ENCODE peak calls at places on chromosomes 2 and 18, in four cellular contexts. A, F, G and W are unnamed samples.

GRCh38 chr18:79523738-79524180 is 128.0 kb downstream of the NFATC1 start:
- DNase-seq in A (no peak), F (no peak), G (no peak), W (no peak)

GRCh38 chr2:64262068-64262467 is 117.8 kb upstream of the PELI1 start:
- DNase-seq in A (no peak), F (peak; percentile 58), G (peak; percentile 29), W (no peak)

GRCh38 chr2:118865106-118865505 is 17.7 kb upstream of the EN1 start:
- DNase-seq in A (peak; percentile 49), F (peak; percentile 55), G (peak; percentile 69), W (no peak)

GRCh38 chr18:34977787-34978532 is 63.3 kb upstream of the MAPRE2 start:
- DNase-seq in A (peak; percentile 49), F (peak; percentile 56), G (peak; percentile 57), W (no peak)

GRCh38 chr2:124318913-124319312 is 293.8 kb downstream of the CNTNAP5 start:
- DNase-seq in A (no peak), F (no peak), G (no peak), W (no peak)

GRCh38 chr2:59249441-59250330 is 1008.6 kb upstream of the FANCL start:
- DNase-seq in A (no peak), F (no peak), G (no peak), W (no peak)

GRCh38 chr2:64120928-64121327 is 23.3 kb downstream of the PELI1 start:
- DNase-seq in A (no peak), F (no peak), G (no peak), W (no peak)

GRCh38 chr2:143560724-143561123 is 431.5 kb downstream of the ARHGAP15 start:
- DNase-seq in A (no peak), F (no peak), G (no peak), W (no peak)

GRCh38 chr2:75647771-75648170 is 1.2 kb downstream of the MRPL19 start:
- DNase-seq in A (no peak), F (no peak), G (no peak), W (no peak)

GRCh38 chr2:11305338-11305737 is 39.1 kb downstream of the ROCK2 start:
- DNase-seq in A (no peak), F (no peak), G (no peak), W (no peak)

GRCh38 chr18:62325806-62326645 is 916 bp downstream of the TNFRSF11A start:
- DNase-seq in A (peak; percentile 14), F (no peak), G (no peak), W (no peak)

GRCh38 chr2:200252661-200253067 is 53.8 kb upstream of the SPATS2L start:
- DNase-seq in A (no peak), F (no peak), G (no peak), W (no peak)

GRCh38 chr2:26654061-26654340 is 12.8 kb upstream of the CIB4 start:
- DNase-seq in A (no peak), F (no peak), G (no peak), W (no peak)

GRCh38 chr2:240885980-240886565 is 9.9 kb downstream of the MAB21L4 start:
- DNase-seq in A (no peak), F (no peak), G (no peak), W (no peak)

GRCh38 chr2:131064589-131065232 is 28.5 kb downstream of the FAM168B start:
- DNase-seq in A (no peak), F (no peak), G (no peak), W (no peak)

GRCh38 chr2:65431417-65432226 is 777 bp downstream of the SPRED2 start:
- DNase-seq in A (peak; percentile 71), F (peak; percentile 49), G (peak; percentile 50), W (no peak)

GRCh38 chr2:51003345-51004192 is 28.4 kb downstream of the NRXN1 start:
- DNase-seq in A (no peak), F (no peak), G (no peak), W (no peak)

GRCh38 chr2:96565111-96565510 is 28.6 kb downstream of the ARID5A start:
- DNase-seq in A (no peak), F (no peak), G (peak; percentile 67), W (no peak)

GRCh38 chr2:160425794-160426193 is 67.8 kb downstream of the RBMS1 start:
- DNase-seq in A (peak; percentile 59), F (no peak), G (no peak), W (no peak)

GRCh38 chr18:36516726-36517125 is 219.2 kb downstream of the FHOD3 start:
- DNase-seq in A (no peak), F (no peak), G (no peak), W (no peak)

GRCh38 chr2:56199492-56199891 is 15.7 kb downstream of the CCDC85A start:
- DNase-seq in A (no peak), F (no peak), G (no peak), W (no peak)

GRCh38 chr2:18440141-18440605 is 120.3 kb downstream of the RDH14 start:
- DNase-seq in A (no peak), F (no peak), G (no peak), W (no peak)

GRCh38 chr2:68925298-68925885 is 27.3 kb downstream of the GKN2 start:
- DNase-seq in A (peak; percentile 62), F (peak; percentile 68), G (peak; percentile 46), W (peak; percentile 66)

GRCh38 chr2:167271941-167272340 is 383.7 kb downstream of the XIRP2 start:
- DNase-seq in A (peak; percentile 18), F (no peak), G (no peak), W (no peak)

GRCh38 chr2:152097291-152098032 is 1.4 kb downstream of the CACNB4 start:
- DNase-seq in A (peak; percentile 37), F (no peak), G (no peak), W (no peak)
- H3K27ac ChIP-seq in A (no peak overlapping the region), F (no peak overlapping the region), G (no peak overlapping the region), W (no peak overlapping the region)

GRCh38 chr2:229780856-229781773 is 66.8 kb upstream of the DNER start:
- DNase-seq in A (peak; percentile 64), F (peak; percentile 45), G (no peak), W (peak; percentile 55)

GRCh38 chr2:229777716-229778115 is 63.4 kb upstream of the DNER start:
- DNase-seq in A (no peak), F (no peak), G (no peak), W (no peak)

GRCh38 chr2:229779650-229780049 is 65.3 kb upstream of the DNER start:
- DNase-seq in A (no peak), F (no peak), G (no peak), W (no peak)

GRCh38 chr2:229774237-229774636 is 59.9 kb upstream of the DNER start:
- DNase-seq in A (no peak), F (no peak), G (no peak), W (no peak)

GRCh38 chr2:229775614-229776313 is 61.4 kb upstream of the DNER start:
- DNase-seq in A (no peak), F (no peak), G (no peak), W (no peak)
- H3K27ac ChIP-seq in A (no peak overlapping the region), F (no peak overlapping the region), G (peak overlapping the region; percentile 56), W (no peak overlapping the region)

GRCh38 chr2:209239585-209239938 is 184.3 kb upstream of the MAP2 start:
- DNase-seq in A (no peak), F (no peak), G (no peak), W (no peak)
- H3K27ac ChIP-seq in A (no peak overlapping the region), F (no peak overlapping the region), G (no peak overlapping the region), W (no peak overlapping the region)

DNA sequence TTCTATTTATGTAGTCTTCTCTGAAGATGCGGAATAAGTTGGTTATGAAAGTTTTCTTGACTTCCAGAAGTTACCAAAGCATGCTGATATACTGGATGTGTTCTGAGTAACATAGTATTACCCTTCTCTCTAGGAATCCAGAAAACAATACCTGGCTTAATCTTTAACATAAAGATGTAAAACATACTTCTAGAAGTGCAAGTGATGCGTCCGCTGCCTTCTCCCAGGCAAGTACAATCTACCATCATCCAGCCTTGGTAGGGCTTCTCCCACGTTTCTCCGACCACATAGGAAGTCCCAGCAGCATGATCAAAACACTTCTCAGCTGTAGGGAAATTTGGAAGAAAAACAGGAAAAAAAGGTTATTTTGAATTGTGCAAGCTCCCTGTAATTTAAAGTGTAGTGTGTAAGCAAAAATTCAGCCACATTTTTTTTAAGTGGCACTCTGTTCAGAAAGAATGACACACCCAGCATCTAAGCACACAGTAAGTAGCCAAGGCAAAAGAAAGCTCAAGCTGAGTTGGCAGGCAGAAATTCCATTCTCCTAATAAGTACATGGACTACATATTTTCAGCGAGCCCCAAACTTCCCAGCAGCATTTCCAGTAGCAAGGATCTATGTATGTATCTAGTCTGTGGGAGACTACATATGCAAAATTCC is 5.2 kb downstream of the FN1 start:
- DNase-seq in A (no peak), F (no peak), G (no peak), W (no peak)
- H3K27ac ChIP-seq in A (peak overlapping the region; percentile 47), F (peak overlapping the region; percentile 7), G (no peak overlapping the region), W (no peak overlapping the region)